ENCODE peak calls at places on chromosome 1, in six cellular contexts. D is aorta; M is mammary epithelial cell; Q is H9; X is CD4-positive, alpha-beta T cell; J is HL-60. G is an unnamed sample.

GRCh38 chr1:93672069-93672468 is 9.6 kb downstream of the BCAR3 start:
- DNase-seq in D (peak), J (no peak), M (peak), X (no peak), Q (no peak), G (peak)

GRCh38 chr1:157411064-157411463 is 141.3 kb downstream of the FCRL5 start:
- DNase-seq in X (no peak), M (no peak), J (no peak), Q (no peak), D (no peak), G (no peak)

GRCh38 chr1:67191668-67192520 is 25.6 kb downstream of the IL23R start:
- DNase-seq in Q (no peak), M (no peak), X (no peak), J (no peak), D (no peak), G (no peak)

GRCh38 chr1:99969260-99969728 is 502 bp upstream of the SLC35A3 start:
- DNase-seq in Q (no peak), M (no peak), X (no peak), J (no peak), D (no peak), G (no peak)

GRCh38 chr1:46067652-46068051 is 64.8 kb downstream of the PIK3R3 start:
- DNase-seq in M (no peak), J (no peak), Q (no peak), D (no peak), X (no peak), G (no peak)

GRCh38 chr1:23558140-23558871 is 995 bp downstream of the ID3 start:
- DNase-seq in M (no peak), J (no peak), D (peak), Q (peak), X (peak), G (peak)

GRCh38 chr1:196438324-196438723 is 169.9 kb downstream of the KCNT2 start:
- DNase-seq in M (no peak), X (no peak), D (no peak), Q (no peak), J (no peak), G (no peak)

GRCh38 chr1:211842518-211842917 is 12.0 kb upstream of the LPGAT1 start:
- DNase-seq in M (no peak), X (no peak), Q (no peak), D (no peak), J (no peak), G (no peak)

GRCh38 chr1:29235955-29236742 is at the start of gene PTPRU:
- DNase-seq in Q (peak), J (peak), D (peak), M (peak), X (peak), G (peak)

GRCh38 chr1:22102746-22103145 is 40.2 kb downstream of the WNT4 start:
- DNase-seq in J (no peak), X (no peak), M (no peak), D (no peak), Q (no peak), G (no peak)
- H3K27ac ChIP-seq in J (no peak), X (no peak), M (no peak), D (no peak), Q (no peak), G (no peak)

GRCh38 chr1:236994450-236994849 is 9.8 kb downstream of the MT1HL1 start:
- DNase-seq in D (no peak), X (no peak), J (no peak), Q (no peak), M (no peak), G (no peak)

GRCh38 chr1:237000191-237000590 is 4.0 kb downstream of the MT1HL1 start:
- DNase-seq in D (no peak), X (no peak), M (no peak), J (no peak), Q (no peak), G (no peak)

GRCh38 chr1:236997882-236998281 is 6.4 kb downstream of the MT1HL1 start:
- DNase-seq in M (no peak), J (no peak), D (peak), X (no peak), Q (peak), G (no peak)

GRCh38 chr1:236997361-236997760 is 6.9 kb downstream of the MT1HL1 start:
- DNase-seq in M (no peak), D (no peak), X (no peak), Q (no peak), J (no peak), G (no peak)

GRCh38 chr1:236998571-236998970 is 5.7 kb downstream of the MT1HL1 start:
- DNase-seq in J (no peak), M (no peak), X (no peak), D (no peak), Q (no peak), G (no peak)
- H3K27ac ChIP-seq in J (no peak), M (no peak), X (no peak), D (no peak), Q (no peak), G (no peak)

GRCh38 chr1:183871568-183871967 is 66.6 kb downstream of the RGL1 start:
- DNase-seq in J (no peak), M (no peak), X (no peak), D (no peak), Q (no peak), G (no peak)

GRCh38 chr1:183872406-183872805 is 67.5 kb downstream of the RGL1 start:
- DNase-seq in D (no peak), J (no peak), Q (no peak), M (no peak), X (no peak), G (no peak)

GRCh38 chr1:183876284-183876683 is 71.4 kb downstream of the RGL1 start:
- DNase-seq in M (no peak), X (no peak), D (no peak), J (no peak), Q (no peak), G (no peak)

GRCh38 chr1:183871142-183871541 is 66.2 kb downstream of the RGL1 start:
- DNase-seq in D (no peak), Q (no peak), M (peak), X (no peak), J (no peak), G (no peak)

GRCh38 chr1:183873642-183874041 is 68.7 kb downstream of the RGL1 start:
- DNase-seq in M (no peak), J (peak), X (no peak), Q (no peak), D (no peak), G (no peak)
- H3K27ac ChIP-seq in M (no peak), J (no peak), X (no peak), Q (no peak), D (no peak), G (peak)

DNA sequence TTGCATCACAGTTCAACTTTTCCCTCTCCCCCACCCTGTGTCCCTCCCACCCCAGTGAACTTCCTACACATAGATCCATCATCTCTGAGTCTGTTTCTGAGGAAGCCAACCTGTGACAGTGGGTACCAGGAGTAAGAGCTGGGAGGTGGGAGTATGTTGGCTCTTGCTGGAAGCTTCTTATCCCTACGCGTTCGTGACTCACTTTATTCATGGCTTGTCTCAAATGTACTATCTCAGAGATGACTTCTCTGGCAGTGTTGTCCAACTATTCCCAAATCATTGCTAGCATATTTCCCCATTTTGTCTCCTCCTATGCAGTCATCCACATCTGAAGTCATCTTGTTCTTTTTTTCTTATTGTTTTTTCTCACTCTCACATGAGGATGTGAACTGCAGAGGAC is 88.0 kb downstream of the HIVEP3 start:
- DNase-seq in Q (no peak), M (no peak), J (no peak), X (no peak), D (no peak), G (no peak)
- H3K27ac ChIP-seq in Q (no peak), M (no peak), J (no peak), X (no peak), D (no peak), G (no peak)

DNA sequence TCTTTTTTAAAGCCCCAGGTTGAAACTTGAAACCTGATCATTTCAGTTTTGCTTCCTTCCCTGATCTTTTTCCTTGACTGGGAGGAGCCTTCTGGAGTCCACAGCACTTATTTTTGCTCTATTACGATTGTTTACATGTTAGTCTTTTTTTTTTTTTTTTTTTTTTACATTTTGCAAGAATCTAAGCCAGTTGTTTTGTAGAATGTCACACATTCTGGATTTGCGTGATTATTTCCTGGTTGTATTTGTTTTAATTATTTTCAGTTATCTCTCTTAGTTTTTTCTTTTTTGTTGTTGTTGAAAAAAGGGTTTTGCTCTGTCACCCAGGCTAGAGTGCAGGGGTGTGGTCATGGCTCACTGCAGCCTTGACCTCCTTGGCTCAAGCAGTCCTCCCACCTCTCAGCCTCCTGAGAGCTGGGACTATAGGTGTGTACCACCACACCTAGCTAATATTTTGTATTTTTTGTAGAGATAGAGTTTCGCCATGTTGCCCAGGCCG is 32.8 kb downstream of the OSBPL9 start:
- DNase-seq in D (no peak), X (no peak), Q (no peak), J (no peak), M (no peak), G (no peak)
- H3K27ac ChIP-seq in D (no peak), X (no peak), Q (no peak), J (no peak), M (no peak), G (peak)

GRCh38 chr1:178096421-178096820 is 2.5 kb downstream of the RASAL2 start:
- DNase-seq in Q (no peak), X (no peak), D (no peak), J (no peak), M (no peak), G (no peak)

GRCh38 chr1:178098262-178098661 is 4.4 kb downstream of the RASAL2 start:
- DNase-seq in M (no peak), X (no peak), J (no peak), Q (no peak), D (no peak), G (no peak)

GRCh38 chr1:178101266-178101630 is 7.3 kb downstream of the RASAL2 start:
- DNase-seq in J (no peak), D (no peak), X (no peak), M (no peak), Q (no peak), G (no peak)

GRCh38 chr1:178102218-178102617 is 8.3 kb downstream of the RASAL2 start:
- DNase-seq in X (no peak), J (no peak), Q (no peak), D (no peak), M (no peak), G (no peak)

GRCh38 chr1:178101654-178102053 is 7.8 kb downstream of the RASAL2 start:
- DNase-seq in X (no peak), M (no peak), Q (no peak), J (no peak), D (no peak), G (no peak)
- H3K27ac ChIP-seq in X (no peak), M (no peak), Q (no peak), J (no peak), D (no peak), G (no peak)